ENCODE peak calls at places on chromosome 2, in six cellular contexts. P, G, A, W, V and E are unnamed samples.

GRCh38 chr2:227130636-227131035 is 33.4 kb downstream of the COL4A4 start:
- DNase-seq in P (no peak), G (no peak), A (no peak), W (no peak), V (no peak), E (no peak)

GRCh38 chr2:88680916-88681315 is 10.6 kb upstream of the RPIA start:
- DNase-seq in P (no peak), G (no peak), A (no peak), W (no peak), V (no peak), E (no peak)

GRCh38 chr2:68935471-68935870 is 17.2 kb downstream of the GKN2 start:
- DNase-seq in P (no peak), G (no peak), A (no peak), W (no peak), V (no peak), E (no peak)

GRCh38 chr2:216389565-216389964 is 17.3 kb upstream of the MARCHF4 start:
- DNase-seq in P (no peak), G (no peak), A (no peak), W (no peak), V (no peak), E (no peak)

GRCh38 chr2:105378921-105379383 is 19.9 kb downstream of the FHL2 start:
- DNase-seq in P (no peak), G (no peak), A (no peak), W (no peak), V (no peak), E (no peak)

GRCh38 chr2:182020319-182021055 is 34.8 kb downstream of the PPP1R1C start:
- DNase-seq in P (no peak), G (no peak), A (no peak), W (no peak), V (peak), E (no peak)

GRCh38 chr2:240873805-240874714 is 5.4 kb downstream of the AGXT start:
- DNase-seq in P (no peak), G (peak), A (no peak), W (no peak), V (peak), E (no peak)

GRCh38 chr2:13996527-13996926 is 636.0 kb upstream of the LRATD1 start:
- DNase-seq in P (no peak), G (no peak), A (no peak), W (no peak), V (no peak), E (no peak)

GRCh38 chr2:164510895-164511294 is 110.4 kb downstream of the GRB14 start:
- DNase-seq in P (no peak), G (no peak), A (no peak), W (no peak), V (no peak), E (no peak)